ENCODE peak calls at places on chromosome 2, in ten cellular contexts. F is stimulated activated CD4-positive, alpha-beta T cell treated with anti-CD3 and anti-CD28 coated beads, Interleukin-2, amount 100 ng/mL, for 48 hours; J is left ventricle myocardium inferior; B is EH; L is GDM1; K is T follicular helper cell; S is ACHN; Y is T-helper 1 cell; O is stimulated activated CD8-positive, alpha-beta memory T cell treated with anti-CD3 and anti-CD28 coated beads, Interleukin-7, amount 100 ng/mL, for 1 hour; R is HFFc6. Z is an unnamed sample.

GRCh38 chr2:17621781-17622180 is 81.3 kb downstream of the VSNL1 start:
- DNase-seq in L (no peak), R (no peak), S (no peak), J (no peak), O (no peak), Y (no peak), F (no peak), B (peak), K (no peak), Z (no peak)

GRCh38 chr2:96815326-96816126 is 542 bp upstream of the CNNM3 start:
- DNase-seq in R (peak), L (no peak), Y (no peak), F (peak), J (no peak), S (peak), K (no peak), O (no peak), B (peak), Z (no peak)

GRCh38 chr2:100365434-100365833 is 43.1 kb upstream of the LONRF2 start:
- DNase-seq in K (no peak), R (peak), J (no peak), S (no peak), F (no peak), O (no peak), Y (no peak), L (no peak), B (peak), Z (peak)

GRCh38 chr2:102391530-102391929 is 31.4 kb upstream of the IL18RAP start:
- DNase-seq in J (no peak), L (no peak), K (no peak), F (no peak), R (no peak), S (no peak), O (no peak), Y (no peak), B (no peak), Z (no peak)

GRCh38 chr2:74845991-74846390 is 12.1 kb downstream of the HK2 start:
- DNase-seq in J (no peak), L (no peak), Y (no peak), F (no peak), R (no peak), K (no peak), O (no peak), S (no peak), B (no peak), Z (no peak)

GRCh38 chr2:28360742-28361293 is 31.8 kb upstream of the FOSL2 start:
- DNase-seq in F (no peak), L (no peak), J (peak), O (no peak), B (peak), Y (no peak), K (no peak), S (peak), R (peak), Z (no peak)

GRCh38 chr2:167898297-167898696 is 349.1 kb downstream of the STK39 start:
- DNase-seq in R (no peak), F (no peak), L (no peak), K (no peak), O (no peak), S (no peak), J (no peak), B (no peak), Y (no peak), Z (no peak)

GRCh38 chr2:219022041-219022440 is 19.3 kb downstream of the CFAP65 start:
- DNase-seq in O (no peak), B (no peak), L (no peak), S (no peak), R (no peak), K (no peak), F (no peak), J (no peak), Y (no peak), Z (no peak)

GRCh38 chr2:53053958-53054357 is 713.6 kb upstream of the CHAC2 start:
- DNase-seq in J (no peak), F (no peak), K (no peak), Y (no peak), S (no peak), R (no peak), B (no peak), O (no peak), L (no peak), Z (no peak)

GRCh38 chr2:145184741-145185671 is 665.1 kb upstream of the ZEB2 start:
- DNase-seq in Y (no peak), K (no peak), R (peak), S (no peak), O (no peak), L (no peak), F (no peak), B (peak), J (no peak), Z (peak)

GRCh38 chr2:188320861-188321260 is 29.2 kb downstream of the GULP1 start:
- DNase-seq in B (no peak), K (no peak), R (no peak), S (no peak), J (no peak), L (no peak), F (no peak), Y (no peak), O (no peak), Z (no peak)

GRCh38 chr2:62435720-62436119 is 70.3 kb downstream of the TMEM17 start:
- DNase-seq in F (no peak), B (no peak), K (no peak), Y (no peak), R (no peak), S (no peak), L (no peak), J (no peak), O (no peak), Z (no peak)

GRCh38 chr2:7432426-7432825 is 515.2 kb downstream of the RNF144A start:
- DNase-seq in R (no peak), B (no peak), F (no peak), Y (no peak), L (no peak), K (no peak), O (no peak), J (no peak), S (no peak), Z (no peak)

GRCh38 chr2:6215053-6215452 is 522.9 kb downstream of the SOX11 start:
- DNase-seq in F (no peak), O (no peak), L (no peak), K (no peak), B (no peak), R (no peak), S (no peak), J (no peak), Y (no peak), Z (no peak)

GRCh38 chr2:44077942-44078511 is 82.2 kb upstream of the LRPPRC start:
- DNase-seq in J (no peak), S (no peak), F (no peak), R (no peak), Y (no peak), K (no peak), O (no peak), L (no peak), B (no peak), Z (no peak)

GRCh38 chr2:2291500-2292260 is 39.4 kb downstream of the MYT1L start:
- DNase-seq in K (no peak), S (no peak), J (peak), Y (no peak), F (no peak), R (no peak), B (peak), L (no peak), O (no peak), Z (no peak)

GRCh38 chr2:152348388-152348787 is 13.4 kb downstream of the FMNL2 start:
- DNase-seq in K (no peak), F (no peak), Y (no peak), O (no peak), R (no peak), B (no peak), L (no peak), J (no peak), S (no peak), Z (no peak)

GRCh38 chr2:168160897-168161296 is 86.5 kb downstream of the STK39 start:
- DNase-seq in B (no peak), O (no peak), J (no peak), S (peak), K (no peak), Y (no peak), L (no peak), R (no peak), F (no peak), Z (no peak)

GRCh38 chr2:19073522-19073921 is 284.9 kb downstream of the OSR1 start:
- DNase-seq in J (peak), B (peak), Y (no peak), F (no peak), O (no peak), L (no peak), R (peak), K (no peak), S (peak), Z (no peak)

GRCh38 chr2:240060977-240061591 is 7.8 kb upstream of the OR6B3 start:
- DNase-seq in S (peak), Y (peak), O (peak), L (peak), F (peak), R (peak), J (no peak), K (peak), B (peak), Z (peak)

GRCh38 chr2:158414538-158414937 is 42.0 kb downstream of the CCDC148 start:
- DNase-seq in J (no peak), K (no peak), L (no peak), Y (no peak), F (no peak), S (peak), B (peak), R (peak), O (no peak), Z (no peak)

GRCh38 chr2:63044360-63045327 is 6.0 kb upstream of the OTX1 start:
- DNase-seq in R (no peak), L (no peak), J (no peak), O (no peak), B (no peak), Y (no peak), F (no peak), K (no peak), S (no peak), Z (no peak)

GRCh38 chr2:2645162-2645855 is 314.2 kb upstream of the MYT1L start:
- DNase-seq in B (no peak), S (no peak), K (no peak), L (no peak), R (no peak), O (no peak), J (no peak), F (no peak), Y (no peak), Z (no peak)

GRCh38 chr2:108182489-108182888 is 57.3 kb upstream of the SULT1C3 start:
- DNase-seq in S (peak), B (peak), O (no peak), F (no peak), J (no peak), K (no peak), L (no peak), R (peak), Y (no peak), Z (no peak)

GRCh38 chr2:45643095-45643494 is 8.4 kb upstream of the PRKCE start:
- DNase-seq in O (no peak), S (no peak), J (no peak), Y (no peak), L (no peak), B (peak), K (no peak), R (no peak), F (no peak), Z (no peak)

GRCh38 chr2:144350151-144350802 is 169.6 kb downstream of the ZEB2 start:
- DNase-seq in S (no peak), O (no peak), B (peak), K (no peak), F (no peak), Y (no peak), R (no peak), L (no peak), J (no peak), Z (no peak)

GRCh38 chr2:213152065-213152794 is 818 bp upstream of the IKZF2 start:
- DNase-seq in J (peak), F (peak), S (peak), Y (no peak), R (peak), O (peak), K (no peak), L (no peak), B (peak), Z (peak)